ENCODE peak calls at places on chromosomes 11 and 22, in five cellular contexts. T is tibial nerve, N is omental fat pad, V is GM13977, P is GM18507. Z is an unnamed sample.

GRCh38 chr11:65915821-65916251 is 3.0 kb downstream of the C11orf68 start:
- DNase-seq in T (peak; percentile 63), N (peak; percentile 75), V (no peak), P (no peak), Z (peak; percentile 72)

GRCh38 chr11:45332486-45332934 is 46.4 kb upstream of the SYT13 start:
- DNase-seq in T (no peak), N (no peak), V (peak; percentile 67), P (peak; percentile 32), Z (no peak)

GRCh38 chr11:81658722-81659121 is 1074.9 kb downstream of the FAM181B start:
- DNase-seq in T (no peak), N (no peak), V (peak; percentile 23), P (peak; percentile 0), Z (peak; percentile 42)

GRCh38 chr22:20174785-20175596 is 24.1 kb upstream of the CCDC188 start:
- DNase-seq in T (no peak), N (no peak), V (no peak), P (no peak), Z (no peak)

GRCh38 chr11:47270331-47271271 is 668 bp downstream of the MADD start:
- DNase-seq in T (no peak), N (no peak), V (peak; percentile 43), P (no peak), Z (peak; percentile 52)

GRCh38 chr11:111450480-111451320 is 61.5 kb downstream of the BTG4 start:
- DNase-seq in T (no peak), N (no peak), V (peak; percentile 57), P (no peak), Z (no peak)

GRCh38 chr22:49930596-49931412 is 12.4 kb downstream of the CRELD2 start:
- DNase-seq in T (peak; percentile 61), N (no peak), V (peak; percentile 79), P (no peak), Z (peak; percentile 93)

GRCh38 chr11:11155962-11156815 is 196.9 kb downstream of the CSNK2A3 start:
- DNase-seq in T (no peak), N (no peak), V (peak; percentile 57), P (peak; percentile 11), Z (no peak)

GRCh38 chr11:96275807-96276594 is 67.0 kb downstream of the MAML2 start:
- DNase-seq in T (no peak), N (no peak), V (no peak), P (no peak), Z (no peak)

GRCh38 chr22:37808294-37808657 is 542 bp downstream of the GCAT start:
- DNase-seq in T (no peak), N (no peak), V (no peak), P (no peak), Z (peak; percentile 33)

GRCh38 chr11:121435132-121435531 is 17.0 kb upstream of the SORL1 start:
- DNase-seq in T (no peak), N (no peak), V (no peak), P (no peak), Z (peak; percentile 81)

GRCh38 chr11:108758458-108758857 is 93.6 kb downstream of the DDX10 start:
- DNase-seq in T (peak; percentile 13), N (no peak), V (no peak), P (no peak), Z (no peak)

GRCh38 chr22:35761037-35761436 is 43.4 kb downstream of the APOL5 start:
- DNase-seq in T (no peak), N (no peak), V (no peak), P (no peak), Z (no peak)

GRCh38 chr22:36588285-36588684 is 59.3 kb upstream of the EIF3D start:
- DNase-seq in T (no peak), N (no peak), V (no peak), P (no peak), Z (no peak)

GRCh38 chr11:115146425-115146824 is 357.8 kb downstream of the CADM1 start:
- DNase-seq in T (no peak), N (no peak), V (no peak), P (no peak), Z (peak; percentile 83)

Z was measured in MV-4-11.